ENCODE peak calls at places on chromosomes 11 and 22, in four cellular contexts. R, J, S and P are unnamed samples.

GRCh38 chr11:123251656-123252344 is 56.8 kb upstream of the CLMP start:
- DNase-seq in R (peak; percentile 76), J (no peak), S (no peak), P (no peak)

GRCh38 chr22:18024956-18025720 is 777 bp upstream of the MICAL3 start:
- DNase-seq in R (no peak), J (no peak), S (no peak), P (no peak)

GRCh38 chr11:36033082-36033751 is 89.4 kb downstream of the LDLRAD3 start:
- DNase-seq in R (no peak), J (no peak), S (no peak), P (no peak)

GRCh38 chr11:135009125-135009524 is 597.1 kb upstream of the B3GAT1 start:
- DNase-seq in R (no peak), J (no peak), S (no peak), P (no peak)

GRCh38 chr11:80214413-80214812 is 773.6 kb upstream of the TENM4 start:
- DNase-seq in R (no peak), J (no peak), S (no peak), P (no peak)

GRCh38 chr11:45028921-45029680 is 78.4 kb upstream of the TP53I11 start:
- DNase-seq in R (no peak), J (no peak), S (no peak), P (no peak)

GRCh38 chr22:19287889-19288288 is 3.6 kb downstream of the CLTCL1 start:
- DNase-seq in R (peak; percentile 90), J (no peak), S (no peak), P (no peak)

GRCh38 chr22:35547993-35548761 is 7.5 kb downstream of the RASD2 start:
- DNase-seq in R (no peak), J (no peak), S (no peak), P (no peak)

GRCh38 chr11:79201637-79202347 is 239.0 kb downstream of the TENM4 start:
- DNase-seq in R (no peak), J (no peak), S (no peak), P (no peak)

GRCh38 chr11:117180020-117180419 is 1.5 kb downstream of the SIDT2 start:
- DNase-seq in R (peak; percentile 48), J (no peak), S (no peak), P (no peak)

GRCh38 chr11:78140392-78141077 is 1.1 kb upstream of the ALG8 start:
- DNase-seq in R (peak; percentile 6), J (no peak), S (no peak), P (no peak)

GRCh38 chr22:30289126-30289979 is at the start of gene CASTOR1:
- DNase-seq in R (peak; percentile 98), J (peak; percentile 94), S (peak; percentile 79), P (peak; percentile 89)

GRCh38 chr11:72083414-72083813 is 2.8 kb downstream of the LRRC51 start:
- DNase-seq in R (no peak), J (no peak), S (no peak), P (no peak)

GRCh38 chr22:31820655-31821054 is 66.8 kb downstream of the DEPDC5 start:
- DNase-seq in R (no peak), J (no peak), S (no peak), P (no peak)

GRCh38 chr22:48504519-48505140 is 1323.0 kb downstream of the BRD1 start:
- DNase-seq in R (no peak), J (no peak), S (no peak), P (no peak)

GRCh38 chr11:58058276-58059010 is 27.7 kb downstream of the OR6Q1 start:
- DNase-seq in R (no peak), J (no peak), S (no peak), P (no peak)

GRCh38 chr11:28521075-28521474 is 412.9 kb downstream of the METTL15 start:
- DNase-seq in R (no peak), J (no peak), S (no peak), P (no peak)